ENCODE peak calls at places on chromosome 5, in five cellular contexts. One of them, this sample, is unnamed.
A peak's percentile ranks its signal among the peaks of the same experiment; 100 is the strongest.

GRCh38 chr5:56088967-56089829 is 94.4 kb upstream of the IL6ST start:
- DNase-seq in NCI-H2171: no peak
- DNase-seq in ELR: peak; percentile 84
- DNase-seq in SW480: peak; percentile 66
- DNase-seq in NCI-H774: no peak
- DNase-seq in this sample: no peak

GRCh38 chr5:138093036-138093435 is 9.2 kb downstream of the WNT8A start:
- DNase-seq in NCI-H2171: no peak
- DNase-seq in ELR: no peak
- DNase-seq in NCI-H774: no peak
- DNase-seq in SW480: no peak
- DNase-seq in this sample: no peak

GRCh38 chr5:6408627-6409446 is 30.5 kb upstream of the MED10 start:
- DNase-seq in NCI-H2171: no peak
- DNase-seq in SW480: peak; percentile 40
- DNase-seq in ELR: no peak
- DNase-seq in NCI-H774: no peak
- DNase-seq in this sample: no peak

GRCh38 chr5:136399512-136399911 is 34.2 kb upstream of the TRPC7 start:
- DNase-seq in NCI-H2171: no peak
- DNase-seq in NCI-H774: no peak
- DNase-seq in ELR: no peak
- DNase-seq in SW480: no peak
- DNase-seq in this sample: no peak

GRCh38 chr5:93017854-93018253 is 563.2 kb downstream of the NR2F1-AS1 start:
- DNase-seq in SW480: no peak
- DNase-seq in NCI-H2171: no peak
- DNase-seq in NCI-H774: no peak
- DNase-seq in ELR: peak; percentile 77
- DNase-seq in this sample: no peak

GRCh38 chr5:75651575-75651974 is 40.3 kb downstream of the ANKDD1B start:
- DNase-seq in ELR: peak; percentile 65
- DNase-seq in NCI-H774: no peak
- DNase-seq in SW480: no peak
- DNase-seq in NCI-H2171: no peak
- DNase-seq in this sample: no peak

GRCh38 chr5:7878381-7878873 is 9.5 kb downstream of the MTRR start:
- DNase-seq in NCI-H2171: no peak
- DNase-seq in SW480: no peak
- DNase-seq in ELR: peak; percentile 39
- DNase-seq in NCI-H774: no peak
- DNase-seq in this sample: no peak

GRCh38 chr5:141003791-141004601 is 37.7 kb downstream of the PCDHAC2 start:
- DNase-seq in NCI-H2171: no peak
- DNase-seq in NCI-H774: peak; percentile 75
- DNase-seq in SW480: peak; percentile 93
- DNase-seq in ELR: no peak
- DNase-seq in this sample: peak; percentile 63

GRCh38 chr5:139660105-139660915 is 12.2 kb downstream of the CXXC5 start:
- DNase-seq in NCI-H774: no peak
- DNase-seq in SW480: peak; percentile 90
- DNase-seq in ELR: peak; percentile 60
- DNase-seq in NCI-H2171: no peak
- DNase-seq in this sample: no peak